ENCODE peak calls at places on chromosomes 2 and 18, in nine cellular contexts. H, J, W, B, F, Q, K, L and V are unnamed samples.

GRCh38 chr2:239710953-239711861 is 310.4 kb upstream of the HDAC4 start:
- DNase-seq in H (no peak), J (no peak), W (no peak), B (no peak), F (no peak), Q (no peak), K (peak), L (no peak), V (peak)

GRCh38 chr2:105364436-105365139 is 27.2 kb downstream of the C2orf49 start:
- DNase-seq in H (no peak), J (no peak), W (no peak), B (no peak), F (no peak), Q (no peak), K (no peak), L (no peak), V (no peak)

GRCh38 chr2:5932556-5933469 is 240.6 kb downstream of the SOX11 start:
- DNase-seq in H (no peak), J (no peak), W (no peak), B (no peak), F (no peak), Q (no peak), K (no peak), L (no peak), V (no peak)

GRCh38 chr2:95348609-95349567 is 51.7 kb downstream of the KCNIP3 start:
- DNase-seq in H (peak), J (no peak), W (no peak), B (no peak), F (peak), Q (no peak), K (no peak), L (no peak), V (peak)

GRCh38 chr18:45617284-45617683 is 2.0 kb downstream of the SLC14A2 start:
- DNase-seq in H (peak), J (peak), W (peak), B (peak), F (peak), Q (peak), K (peak), L (no peak), V (peak)

GRCh38 chr2:112542974-112543760 is 902 bp downstream of the POLR1B start:
- DNase-seq in H (no peak), J (peak), W (no peak), B (no peak), F (peak), Q (peak), K (no peak), L (no peak), V (no peak)

GRCh38 chr2:101296314-101296809 is 12.1 kb downstream of the RNF149 start:
- DNase-seq in H (no peak), J (no peak), W (no peak), B (no peak), F (peak), Q (no peak), K (no peak), L (no peak), V (no peak)

GRCh38 chr18:47113796-47114540 is 36.3 kb downstream of the HDHD2 start:
- DNase-seq in H (no peak), J (no peak), W (no peak), B (no peak), F (peak), Q (no peak), K (no peak), L (no peak), V (no peak)

GRCh38 chr18:53971331-53971730 is 253.1 kb downstream of the MBD2 start:
- DNase-seq in H (no peak), J (no peak), W (no peak), B (no peak), F (no peak), Q (no peak), K (no peak), L (no peak), V (no peak)

GRCh38 chr18:23137093-23137640 is 1.9 kb downstream of the CABLES1 start:
- DNase-seq in H (no peak), J (no peak), W (no peak), B (no peak), F (no peak), Q (no peak), K (no peak), L (no peak), V (no peak)

GRCh38 chr2:168323456-168324058 is 76.2 kb upstream of the STK39 start:
- DNase-seq in H (no peak), J (no peak), W (no peak), B (no peak), F (no peak), Q (no peak), K (no peak), L (no peak), V (no peak)

GRCh38 chr2:109612991-109613921 is 510 bp downstream of the SEPTIN10 start:
- DNase-seq in H (peak), J (no peak), W (peak), B (peak), F (peak), Q (no peak), K (no peak), L (no peak), V (peak)

GRCh38 chr2:86070868-86071267 is 34.8 kb downstream of the POLR1A start:
- DNase-seq in H (no peak), J (no peak), W (no peak), B (no peak), F (no peak), Q (no peak), K (no peak), L (no peak), V (no peak)

GRCh38 chr2:86072271-86072858 is 33.3 kb downstream of the POLR1A start:
- DNase-seq in H (peak), J (no peak), W (peak), B (peak), F (no peak), Q (no peak), K (peak), L (no peak), V (no peak)

GRCh38 chr2:86074811-86075210 is 30.9 kb downstream of the POLR1A start:
- DNase-seq in H (no peak), J (no peak), W (no peak), B (no peak), F (no peak), Q (no peak), K (no peak), L (no peak), V (no peak)

GRCh38 chr2:86074256-86074655 is 31.4 kb downstream of the POLR1A start:
- DNase-seq in H (no peak), J (no peak), W (no peak), B (no peak), F (no peak), Q (no peak), K (no peak), L (no peak), V (no peak)

DNA sequence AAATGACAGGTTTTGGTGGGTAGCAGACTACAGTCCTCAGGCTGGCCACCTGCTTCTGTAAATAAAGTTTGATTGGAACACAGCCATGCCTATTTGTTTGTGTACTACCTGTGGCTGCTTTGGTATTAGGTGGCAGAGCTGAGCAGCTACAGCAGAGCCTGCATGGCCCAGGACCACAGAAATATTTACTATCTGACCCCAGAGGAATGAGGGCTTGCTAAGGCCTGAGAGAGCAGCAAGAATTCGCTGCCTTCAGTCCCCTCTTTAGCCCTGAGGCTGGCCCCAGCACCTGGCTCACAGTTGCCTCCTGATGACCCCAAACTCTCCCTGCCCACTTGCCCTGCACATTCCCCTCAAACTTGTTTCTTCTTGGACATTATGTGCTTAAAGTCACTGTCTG is 32.5 kb downstream of the POLR1A start:
- DNase-seq in H (no peak), J (no peak), W (peak), B (no peak), F (no peak), Q (no peak), K (no peak), L (no peak), V (no peak)
- TF ChIP-seq POLR2A in H (no peak), J (no peak), W (no peak), B (no peak), F (no peak), Q (no peak), K (no peak), L (no peak), V (no peak)

DNA sequence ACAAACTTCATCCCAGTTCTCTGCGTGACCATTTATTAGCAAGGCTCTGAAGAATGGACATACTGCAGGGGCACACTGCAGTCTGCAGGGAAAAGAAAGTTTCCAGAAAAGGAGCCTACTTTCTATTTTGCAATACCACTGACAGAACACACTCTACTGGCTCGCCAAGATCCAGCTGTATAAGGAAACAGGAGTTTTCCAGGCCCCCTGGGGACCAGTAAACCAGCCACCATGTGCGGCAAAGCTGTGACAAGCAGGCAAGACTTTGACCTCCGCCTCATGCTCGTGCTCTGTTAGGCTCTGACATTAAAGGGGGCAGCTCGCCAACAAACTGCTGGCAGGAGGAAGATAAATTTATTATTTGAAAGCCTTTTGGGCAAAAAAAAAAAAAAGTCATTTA is 67.3 kb downstream of the CCBE1 start:
- DNase-seq in H (peak), J (no peak), W (peak), B (peak), F (no peak), Q (no peak), K (no peak), L (no peak), V (peak)
- H3K27ac ChIP-seq in H (peak), J (no peak), W (no peak), B (no peak), F (no peak), Q (no peak), K (no peak), L (no peak), V (peak)

GRCh38 chr2:45889053-45889452 is 237.6 kb downstream of the PRKCE start:
- DNase-seq in H (no peak), J (no peak), W (peak), B (peak), F (peak), Q (no peak), K (no peak), L (peak), V (no peak)
- TF ChIP-seq POLR2A in H (no peak), J (no peak), W (no peak), B (no peak), F (no peak), Q (no peak), K (no peak), L (peak), V (no peak)

DNA sequence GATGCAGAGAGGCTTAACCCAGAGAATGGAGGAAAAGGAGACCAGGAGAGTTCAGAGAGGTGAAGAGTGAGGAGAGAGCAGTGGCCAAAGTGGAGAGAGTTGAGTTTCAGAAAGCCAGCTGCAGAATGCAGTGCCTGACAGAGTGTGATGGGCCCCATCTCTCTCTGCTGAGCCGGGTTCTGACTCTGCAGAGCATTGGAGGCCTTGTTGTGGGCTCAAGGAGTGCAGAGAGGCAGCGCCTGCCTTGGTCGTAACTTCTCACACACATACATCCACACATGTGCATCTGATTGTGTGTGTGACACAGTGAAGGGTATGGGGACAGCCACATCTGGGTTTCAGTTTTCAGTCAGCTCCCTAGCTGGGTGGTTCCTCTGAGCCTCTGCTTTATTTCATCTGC is 58.8 kb downstream of the AGAP1 start:
- DNase-seq in H (no peak), J (no peak), W (no peak), B (no peak), F (no peak), Q (no peak), K (no peak), L (no peak), V (no peak)
- H3K27ac ChIP-seq in H (no peak), J (no peak), W (no peak), B (no peak), F (no peak), Q (no peak), K (no peak), L (no peak), V (no peak)

DNA sequence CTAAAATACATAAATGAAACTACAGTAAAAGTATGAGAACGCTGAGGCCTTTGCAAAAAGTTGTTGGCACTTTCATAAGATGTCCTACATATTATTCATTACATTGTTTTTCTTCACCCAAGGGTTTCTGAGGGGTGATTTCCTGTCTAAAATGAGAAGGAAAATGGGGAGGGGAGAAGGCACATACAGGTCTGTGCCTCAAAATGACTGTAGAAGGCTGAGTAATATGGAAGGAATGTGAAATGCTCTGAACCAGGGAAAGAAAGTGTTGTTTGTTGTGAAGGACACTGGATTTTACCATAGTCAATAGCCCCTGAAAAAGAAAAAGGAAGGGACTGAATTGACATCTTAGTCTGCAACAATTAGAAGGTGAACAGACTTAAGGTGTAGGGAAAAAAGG is 99.5 kb upstream of the RNF152 start:
- DNase-seq in H (no peak), J (no peak), W (no peak), B (no peak), F (peak), Q (peak), K (no peak), L (no peak), V (no peak)
- TF ChIP-seq POLR2A in H (no peak), J (no peak), W (no peak), B (no peak), F (no peak), Q (no peak), K (no peak), L (no peak), V (no peak)

GRCh38 chr2:230778350-230779140 is 65.9 kb downstream of the CAB39 start:
- DNase-seq in H (no peak), J (no peak), W (no peak), B (no peak), F (no peak), Q (no peak), K (no peak), L (peak), V (no peak)
- H3K27ac ChIP-seq in H (no peak), J (no peak), W (no peak), B (peak), F (peak), Q (peak), K (no peak), L (peak), V (no peak)

GRCh38 chr18:59142274-59142673 is 2.6 kb downstream of the SEC11C start:
- DNase-seq in H (no peak), J (no peak), W (no peak), B (no peak), F (no peak), Q (no peak), K (no peak), L (peak), V (no peak)

GRCh38 chr18:59140287-59140885 is 702 bp downstream of the SEC11C start:
- DNase-seq in H (no peak), J (peak), W (no peak), B (no peak), F (peak), Q (no peak), K (no peak), L (no peak), V (peak)

GRCh38 chr18:59139291-59139614 is 431 bp upstream of the SEC11C start:
- DNase-seq in H (peak), J (peak), W (peak), B (peak), F (peak), Q (peak), K (peak), L (no peak), V (peak)

GRCh38 chr18:59141294-59142068 is 1.8 kb downstream of the SEC11C start:
- DNase-seq in H (no peak), J (no peak), W (no peak), B (no peak), F (no peak), Q (no peak), K (no peak), L (no peak), V (no peak)

GRCh38 chr18:59139615-59140286 is at the start of gene SEC11C:
- DNase-seq in H (peak), J (peak), W (peak), B (peak), F (peak), Q (peak), K (peak), L (peak), V (peak)
- TF ChIP-seq POLR2A in H (no peak), J (peak), W (peak), B (peak), F (no peak), Q (peak), K (no peak), L (peak), V (no peak)

GRCh38 chr18:2641638-2642037 is 13.9 kb upstream of the SMCHD1 start:
- DNase-seq in H (no peak), J (no peak), W (no peak), B (no peak), F (peak), Q (no peak), K (no peak), L (peak), V (no peak)

GRCh38 chr18:2644535-2644934 is 11.0 kb upstream of the SMCHD1 start:
- DNase-seq in H (no peak), J (no peak), W (no peak), B (no peak), F (no peak), Q (no peak), K (no peak), L (no peak), V (no peak)

DNA sequence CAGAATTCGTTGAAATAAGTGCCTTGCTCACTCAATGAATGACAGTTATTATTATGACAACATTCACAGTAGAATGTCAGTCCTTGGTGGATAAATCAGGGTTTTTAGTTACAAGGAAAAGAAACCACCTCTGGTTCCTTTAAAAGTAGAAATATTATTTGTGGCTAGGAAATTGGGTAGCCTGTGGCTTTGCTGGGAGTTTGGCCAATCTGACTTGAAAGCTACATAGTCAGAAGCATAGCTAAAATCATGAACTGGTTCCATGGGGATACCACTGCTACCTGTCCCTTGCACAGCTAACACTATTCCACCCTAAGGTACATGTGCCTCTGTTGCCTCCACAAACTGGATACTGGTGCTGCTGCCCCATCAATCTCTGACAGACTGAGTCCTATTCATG is 12.8 kb upstream of the SMCHD1 start:
- DNase-seq in H (no peak), J (no peak), W (no peak), B (no peak), F (no peak), Q (no peak), K (no peak), L (no peak), V (no peak)
- H3K27ac ChIP-seq in H (no peak), J (no peak), W (no peak), B (no peak), F (no peak), Q (no peak), K (no peak), L (peak), V (no peak)